ENCODE peak calls at places on chromosomes 13 and 19, in four cellular contexts. N is A172, R is COR-L47, G is neural progenitor cell. H is an unnamed sample.

GRCh38 chr13:96581741-96582140 is 412.5 kb downstream of the OXGR1 start:
- DNase-seq in N (no peak), R (no peak), G (no peak), H (no peak)

GRCh38 chr19:41501854-41502253 is 58.9 kb downstream of the ERICH4 start:
- DNase-seq in N (peak), R (no peak), G (no peak), H (no peak)

GRCh38 chr13:75372923-75373841 is 108.8 kb downstream of the TBC1D4 start:
- DNase-seq in N (no peak), R (no peak), G (no peak), H (no peak)

GRCh38 chr13:36131215-36131930 is at the start of gene DCLK1:
- DNase-seq in N (peak), R (peak), G (peak), H (peak)

GRCh38 chr13:43041368-43041921 is 18.1 kb downstream of the DNAJC15 start:
- DNase-seq in N (no peak), R (no peak), G (no peak), H (no peak)

GRCh38 chr19:55670280-55671053 is 4.6 kb upstream of the EPN1 start:
- DNase-seq in N (peak), R (peak), G (peak), H (no peak)

GRCh38 chr13:32117696-32118095 is 86.1 kb downstream of the FRY start:
- DNase-seq in N (no peak), R (no peak), G (no peak), H (no peak)

GRCh38 chr13:111566567-111566966 is 246.1 kb downstream of the TEX29 start:
- DNase-seq in N (no peak), R (no peak), G (no peak), H (no peak)

GRCh38 chr19:33819875-33820781 is 23.5 kb downstream of the KCTD15 start:
- DNase-seq in N (peak), R (no peak), G (peak), H (peak)

GRCh38 chr19:10085641-10086031 is 481 bp upstream of the SHFL start:
- DNase-seq in N (no peak), R (no peak), G (no peak), H (no peak)

GRCh38 chr19:17803264-17803896 is 8.4 kb downstream of the B3GNT3 start:
- DNase-seq in N (peak), R (no peak), G (peak), H (no peak)